ENCODE peak calls at places on chromosomes 5 and 9, in ten cellular contexts. M is tibial nerve, D is astrocyte of the cerebellum, N is kidney, Y is MM.1S, L is psoas muscle, A is cardiac fibroblast, V is MCF 10A, C is Peyer's patch, E is GM23338. H is an unnamed sample.

GRCh38 chr9:4137755-4138154 is 162.1 kb downstream of the GLIS3 start:
- DNase-seq in M (no peak), D (no peak), N (no peak), Y (no peak), L (no peak), A (peak; percentile 59), V (peak; percentile 42), C (no peak), E (no peak), H (no peak)

GRCh38 chr5:37804401-37804800 is 35.4 kb downstream of the GDNF start:
- DNase-seq in M (no peak), D (no peak), N (no peak), Y (no peak), L (no peak), A (no peak), V (no peak), C (no peak), E (no peak), H (no peak)

GRCh38 chr5:100900796-100901731 is 2.0 kb downstream of the ST8SIA4 start:
- DNase-seq in M (peak; percentile 36), D (peak; percentile 42), N (peak; percentile 92), Y (peak; percentile 94), L (peak; percentile 79), A (peak; percentile 63), V (peak; percentile 69), C (peak; percentile 91), E (peak; percentile 88), H (peak; percentile 40)

GRCh38 chr9:94639045-94639995 is at the start of gene FBP1:
- DNase-seq in M (no peak), D (no peak), N (peak; percentile 84), Y (peak; percentile 83), L (peak; percentile 72), A (no peak), V (no peak), C (peak; percentile 65), E (peak; percentile 67), H (peak; percentile 55)

GRCh38 chr9:110538621-110539020 is 40.9 kb downstream of the SVEP1 start:
- DNase-seq in M (no peak), D (no peak), N (no peak), Y (no peak), L (no peak), A (no peak), V (no peak), C (no peak), E (no peak), H (no peak)

GRCh38 chr9:16030513-16031185 is 477.8 kb downstream of the CCDC171 start:
- DNase-seq in M (no peak), D (peak; percentile 97), N (no peak), Y (peak; percentile 59), L (no peak), A (peak; percentile 75), V (peak; percentile 92), C (no peak), E (no peak), H (no peak)

GRCh38 chr5:73722224-73722623 is 96.2 kb downstream of the ARHGEF28 start:
- DNase-seq in M (no peak), D (peak; percentile 29), N (no peak), Y (no peak), L (no peak), A (peak; percentile 39), V (no peak), C (no peak), E (no peak), H (no peak)

GRCh38 chr5:139105621-139106071 is 92.5 kb downstream of the SIL1 start:
- DNase-seq in M (no peak), D (no peak), N (no peak), Y (no peak), L (no peak), A (no peak), V (no peak), C (no peak), E (peak; percentile 34), H (no peak)

GRCh38 chr9:131394464-131395026 is 659 bp downstream of the PRRC2B start:
- DNase-seq in M (no peak), D (no peak), N (peak; percentile 86), Y (peak; percentile 54), L (peak; percentile 80), A (peak; percentile 52), V (no peak), C (peak; percentile 52), E (peak; percentile 63), H (peak; percentile 85)

GRCh38 chr9:74533253-74533652 is 36.1 kb downstream of the RORB start:
- DNase-seq in M (no peak), D (no peak), N (no peak), Y (no peak), L (no peak), A (no peak), V (no peak), C (no peak), E (no peak), H (no peak)

GRCh38 chr9:99259231-99259918 is 37.3 kb downstream of the SEC61B start:
- DNase-seq in M (peak; percentile 65), D (no peak), N (peak; percentile 92), Y (peak; percentile 43), L (peak; percentile 98), A (peak; percentile 70), V (no peak), C (no peak), E (peak; percentile 34), H (peak; percentile 21)

GRCh38 chr5:152501294-152501693 is 96.2 kb upstream of the NMUR2 start:
- DNase-seq in M (no peak), D (no peak), N (no peak), Y (no peak), L (no peak), A (no peak), V (no peak), C (no peak), E (no peak), H (no peak)

GRCh38 chr9:120544441-120544840 is 35.5 kb downstream of the CDK5RAP2 start:
- DNase-seq in M (no peak), D (no peak), N (no peak), Y (no peak), L (peak; percentile 74), A (no peak), V (no peak), C (no peak), E (no peak), H (no peak)

GRCh38 chr5:127770272-127770671 is 67.1 kb downstream of the CCDC192 start:
- DNase-seq in M (no peak), D (no peak), N (no peak), Y (no peak), L (no peak), A (no peak), V (no peak), C (no peak), E (no peak), H (no peak)

GRCh38 chr5:175457466-175457865 is 13.5 kb upstream of the DRD1 start:
- DNase-seq in M (no peak), D (no peak), N (no peak), Y (peak; percentile 71), L (no peak), A (no peak), V (peak; percentile 30), C (no peak), E (peak; percentile 48), H (no peak)

GRCh38 chr9:98908897-98909634 is 34.6 kb upstream of the COL15A1 start:
- DNase-seq in M (no peak), D (no peak), N (no peak), Y (no peak), L (no peak), A (peak; percentile 33), V (peak; percentile 61), C (no peak), E (no peak), H (no peak)

GRCh38 chr5:35470866-35471265 is 146.8 kb upstream of the SPEF2 start:
- DNase-seq in M (no peak), D (no peak), N (no peak), Y (no peak), L (no peak), A (no peak), V (peak; percentile 34), C (no peak), E (no peak), H (no peak)

GRCh38 chr5:3931976-3932375 is 336.3 kb downstream of the IRX1 start:
- DNase-seq in M (no peak), D (no peak), N (no peak), Y (no peak), L (no peak), A (no peak), V (no peak), C (no peak), E (peak; percentile 37), H (no peak)

GRCh38 chr5:134224905-134225779 is 731 bp downstream of the PPP2CA start:
- DNase-seq in M (peak; percentile 26), D (peak; percentile 42), N (peak; percentile 90), Y (peak; percentile 47), L (peak; percentile 81), A (peak; percentile 63), V (peak; percentile 88), C (peak; percentile 70), E (peak; percentile 90), H (peak; percentile 75)
- TF ChIP-seq CTCF in M (peak; percentile 43), D (no peak), N (no peak), Y (no peak), L (no peak), A (no peak), V (no peak), C (peak; percentile 16), E (peak; percentile 28), H (peak; percentile 2)

GRCh38 chr9:36560813-36561212 is 11.9 kb upstream of the MELK start:
- DNase-seq in M (no peak), D (no peak), N (no peak), Y (no peak), L (no peak), A (peak; percentile 76), V (peak; percentile 37), C (no peak), E (peak; percentile 64), H (no peak)
- TF ChIP-seq CTCF in M (no peak), D (no peak), N (no peak), Y (no peak), L (no peak), A (no peak), V (no peak), C (no peak), E (no peak), H (no peak)

DNA sequence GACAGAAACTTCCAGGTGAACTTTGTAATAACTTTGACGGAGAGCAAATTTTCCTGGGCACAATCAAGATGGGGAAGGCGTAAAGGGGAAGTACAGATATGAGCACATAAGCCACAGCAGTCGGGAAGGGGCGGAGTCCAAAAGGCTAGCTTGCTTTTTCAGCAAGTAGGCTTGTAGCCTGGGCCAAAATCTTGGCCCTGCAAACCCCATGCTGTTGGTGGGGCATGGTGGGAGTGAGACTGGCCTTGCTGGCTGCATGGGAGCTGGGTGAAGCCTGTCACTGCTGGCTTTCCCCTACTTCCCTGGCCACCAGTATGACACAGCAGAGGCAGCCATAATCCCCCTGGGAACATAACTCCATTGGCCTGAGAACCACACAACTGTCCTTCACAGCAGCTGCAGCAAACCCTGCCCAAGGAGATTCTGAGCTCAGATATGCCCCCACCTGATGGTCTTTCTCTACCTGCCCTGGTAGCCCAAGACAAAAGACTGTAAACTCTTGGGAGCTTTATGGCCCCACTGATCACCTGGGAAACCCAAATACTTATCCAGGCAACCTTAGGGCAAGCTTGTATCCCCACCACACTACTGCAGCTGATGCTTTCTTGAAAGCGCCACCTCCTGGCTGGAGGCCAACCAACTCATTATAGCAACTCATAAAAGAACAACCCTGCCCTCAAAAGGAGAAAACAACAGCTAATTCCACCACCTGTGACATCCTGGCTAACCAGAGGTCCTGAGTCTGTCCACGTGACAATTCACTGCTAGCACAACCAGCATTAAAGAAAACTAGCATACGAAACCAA is 24.0 kb downstream of the DCTN4 start:
- DNase-seq in M (no peak), D (no peak), N (no peak), Y (no peak), L (peak; percentile 65), A (no peak), V (peak; percentile 22), C (peak; percentile 37), E (peak; percentile 13), H (peak; percentile 45)
- TF ChIP-seq CTCF in M (no peak), D (no peak), N (no peak), Y (no peak), L (no peak), A (no peak), V (no peak), C (no peak), E (peak; percentile 38), H (peak; percentile 40)

GRCh38 chr5:142246-142810 is 49.0 kb upstream of the LRRC14B start:
- DNase-seq in M (no peak), D (no peak), N (no peak), Y (no peak), L (no peak), A (no peak), V (no peak), C (no peak), E (no peak), H (no peak)
- TF ChIP-seq CTCF in M (no peak), D (no peak), N (no peak), Y (no peak), L (no peak), A (no peak), V (no peak), C (no peak), E (peak; percentile 23), H (no peak)

H was measured in K562.